ENCODE peak calls at places on chromosomes 12 and 14, in eight cellular contexts. One of them, this sample, is unnamed.

GRCh38 chr12:95624544-95624943 is 73.3 kb upstream of the USP44 start:
- DNase-seq in stimulated activated naive CD8-positive, alpha-beta T cell treated with anti-CD3 and anti-CD28 coated beads, Interleukin-15, amount 100 ng/mL, for 72 hours: no peak
- DNase-seq in T47D: no peak
- DNase-seq in mesendoderm: no peak
- DNase-seq in neuronal stem cell: peak; percentile 71
- DNase-seq in HCEC 1CT: no peak
- DNase-seq in endothelial cell: no peak
- DNase-seq in kidney tubule cell: peak; percentile 93
- DNase-seq in this sample: peak; percentile 89

GRCh38 chr12:78566461-78566860 is 298.1 kb upstream of the SYT1 start:
- DNase-seq in HCEC 1CT: no peak
- DNase-seq in stimulated activated naive CD8-positive, alpha-beta T cell treated with anti-CD3 and anti-CD28 coated beads, Interleukin-15, amount 100 ng/mL, for 72 hours: no peak
- DNase-seq in endothelial cell: no peak
- DNase-seq in neuronal stem cell: no peak
- DNase-seq in kidney tubule cell: no peak
- DNase-seq in T47D: no peak
- DNase-seq in mesendoderm: no peak
- DNase-seq in this sample: no peak

GRCh38 chr12:51717325-51717925 is 126.4 kb downstream of the SCN8A start:
- DNase-seq in neuronal stem cell: no peak
- DNase-seq in stimulated activated naive CD8-positive, alpha-beta T cell treated with anti-CD3 and anti-CD28 coated beads, Interleukin-15, amount 100 ng/mL, for 72 hours: no peak
- DNase-seq in kidney tubule cell: no peak
- DNase-seq in T47D: no peak
- DNase-seq in HCEC 1CT: no peak
- DNase-seq in endothelial cell: no peak
- DNase-seq in mesendoderm: no peak
- DNase-seq in this sample: no peak

GRCh38 chr12:57110189-57111045 is 745 bp downstream of the STAT6 start:
- DNase-seq in neuronal stem cell: no peak
- DNase-seq in HCEC 1CT: peak; percentile 54
- DNase-seq in kidney tubule cell: peak; percentile 83
- DNase-seq in mesendoderm: peak; percentile 95
- DNase-seq in endothelial cell: peak; percentile 61
- DNase-seq in T47D: peak; percentile 49
- DNase-seq in stimulated activated naive CD8-positive, alpha-beta T cell treated with anti-CD3 and anti-CD28 coated beads, Interleukin-15, amount 100 ng/mL, for 72 hours: peak; percentile 80
- DNase-seq in this sample: peak; percentile 92

GRCh38 chr12:126668961-126669360 is 1598.0 kb upstream of the TMEM132C start:
- DNase-seq in HCEC 1CT: no peak
- DNase-seq in mesendoderm: no peak
- DNase-seq in stimulated activated naive CD8-positive, alpha-beta T cell treated with anti-CD3 and anti-CD28 coated beads, Interleukin-15, amount 100 ng/mL, for 72 hours: no peak
- DNase-seq in endothelial cell: no peak
- DNase-seq in kidney tubule cell: peak; percentile 3
- DNase-seq in neuronal stem cell: no peak
- DNase-seq in T47D: no peak
- DNase-seq in this sample: no peak

GRCh38 chr12:64893961-64894360 is 69.5 kb downstream of the TBC1D30 start:
- DNase-seq in mesendoderm: no peak
- DNase-seq in endothelial cell: no peak
- DNase-seq in neuronal stem cell: no peak
- DNase-seq in HCEC 1CT: peak; percentile 93
- DNase-seq in T47D: no peak
- DNase-seq in kidney tubule cell: peak; percentile 10
- DNase-seq in stimulated activated naive CD8-positive, alpha-beta T cell treated with anti-CD3 and anti-CD28 coated beads, Interleukin-15, amount 100 ng/mL, for 72 hours: no peak
- DNase-seq in this sample: no peak

GRCh38 chr12:79426121-79426520 is 264.6 kb downstream of the PAWR start:
- DNase-seq in stimulated activated naive CD8-positive, alpha-beta T cell treated with anti-CD3 and anti-CD28 coated beads, Interleukin-15, amount 100 ng/mL, for 72 hours: no peak
- DNase-seq in mesendoderm: peak; percentile 29
- DNase-seq in neuronal stem cell: no peak
- DNase-seq in kidney tubule cell: no peak
- DNase-seq in endothelial cell: no peak
- DNase-seq in T47D: no peak
- DNase-seq in HCEC 1CT: no peak
- DNase-seq in this sample: no peak

GRCh38 chr12:50728417-50728816 is 35.5 kb upstream of the ATF1 start:
- DNase-seq in endothelial cell: no peak
- DNase-seq in mesendoderm: no peak
- DNase-seq in kidney tubule cell: no peak
- DNase-seq in stimulated activated naive CD8-positive, alpha-beta T cell treated with anti-CD3 and anti-CD28 coated beads, Interleukin-15, amount 100 ng/mL, for 72 hours: no peak
- DNase-seq in HCEC 1CT: no peak
- DNase-seq in neuronal stem cell: no peak
- DNase-seq in T47D: no peak
- DNase-seq in this sample: no peak

GRCh38 chr12:109767991-109768900 is 54.6 kb downstream of the FAM222A start:
- DNase-seq in endothelial cell: no peak
- DNase-seq in kidney tubule cell: no peak
- DNase-seq in mesendoderm: no peak
- DNase-seq in T47D: no peak
- DNase-seq in HCEC 1CT: no peak
- DNase-seq in neuronal stem cell: no peak
- DNase-seq in stimulated activated naive CD8-positive, alpha-beta T cell treated with anti-CD3 and anti-CD28 coated beads, Interleukin-15, amount 100 ng/mL, for 72 hours: peak; percentile 3
- DNase-seq in this sample: no peak

GRCh38 chr14:68291820-68292219 is 472.2 kb downstream of the RAD51B start:
- DNase-seq in neuronal stem cell: no peak
- DNase-seq in kidney tubule cell: no peak
- DNase-seq in HCEC 1CT: no peak
- DNase-seq in stimulated activated naive CD8-positive, alpha-beta T cell treated with anti-CD3 and anti-CD28 coated beads, Interleukin-15, amount 100 ng/mL, for 72 hours: no peak
- DNase-seq in endothelial cell: no peak
- DNase-seq in T47D: no peak
- DNase-seq in mesendoderm: peak; percentile 99
- DNase-seq in this sample: no peak

GRCh38 chr12:32983968-32984367 is 87.4 kb upstream of the PKP2 start:
- DNase-seq in HCEC 1CT: no peak
- DNase-seq in kidney tubule cell: no peak
- DNase-seq in stimulated activated naive CD8-positive, alpha-beta T cell treated with anti-CD3 and anti-CD28 coated beads, Interleukin-15, amount 100 ng/mL, for 72 hours: no peak
- DNase-seq in T47D: peak; percentile 89
- DNase-seq in endothelial cell: no peak
- DNase-seq in neuronal stem cell: no peak
- DNase-seq in mesendoderm: peak; percentile 36
- DNase-seq in this sample: peak; percentile 27

GRCh38 chr12:120761581-120761980 is 36.0 kb downstream of the ACADS start:
- DNase-seq in kidney tubule cell: peak; percentile 55
- DNase-seq in endothelial cell: no peak
- DNase-seq in neuronal stem cell: no peak
- DNase-seq in mesendoderm: no peak
- DNase-seq in stimulated activated naive CD8-positive, alpha-beta T cell treated with anti-CD3 and anti-CD28 coated beads, Interleukin-15, amount 100 ng/mL, for 72 hours: no peak
- DNase-seq in HCEC 1CT: no peak
- DNase-seq in T47D: peak; percentile 25
- DNase-seq in this sample: no peak

GRCh38 chr12:7498832-7499231 is 4.7 kb downstream of the CD163 start:
- DNase-seq in neuronal stem cell: no peak
- DNase-seq in HCEC 1CT: peak; percentile 94
- DNase-seq in kidney tubule cell: peak; percentile 8
- DNase-seq in mesendoderm: peak; percentile 35
- DNase-seq in T47D: no peak
- DNase-seq in stimulated activated naive CD8-positive, alpha-beta T cell treated with anti-CD3 and anti-CD28 coated beads, Interleukin-15, amount 100 ng/mL, for 72 hours: no peak
- DNase-seq in endothelial cell: no peak
- DNase-seq in this sample: no peak

GRCh38 chr12:116736962-116737773 is 701 bp downstream of the SPRING1 start:
- DNase-seq in mesendoderm: peak; percentile 40
- DNase-seq in endothelial cell: peak; percentile 37
- DNase-seq in HCEC 1CT: peak; percentile 3
- DNase-seq in stimulated activated naive CD8-positive, alpha-beta T cell treated with anti-CD3 and anti-CD28 coated beads, Interleukin-15, amount 100 ng/mL, for 72 hours: no peak
- DNase-seq in T47D: no peak
- DNase-seq in kidney tubule cell: peak; percentile 35
- DNase-seq in neuronal stem cell: peak; percentile 29
- DNase-seq in this sample: no peak

GRCh38 chr12:98644433-98644711 is 216 bp downstream of the IKBIP start:
- DNase-seq in endothelial cell: peak; percentile 69
- DNase-seq in T47D: no peak
- DNase-seq in kidney tubule cell: no peak
- DNase-seq in neuronal stem cell: no peak
- DNase-seq in stimulated activated naive CD8-positive, alpha-beta T cell treated with anti-CD3 and anti-CD28 coated beads, Interleukin-15, amount 100 ng/mL, for 72 hours: no peak
- DNase-seq in mesendoderm: no peak
- DNase-seq in HCEC 1CT: no peak
- DNase-seq in this sample: no peak

GRCh38 chr14:85909581-85909980 is 379.6 kb downstream of the FLRT2 start:
- DNase-seq in mesendoderm: no peak
- DNase-seq in T47D: peak; percentile 54
- DNase-seq in kidney tubule cell: no peak
- DNase-seq in endothelial cell: no peak
- DNase-seq in neuronal stem cell: no peak
- DNase-seq in HCEC 1CT: no peak
- DNase-seq in stimulated activated naive CD8-positive, alpha-beta T cell treated with anti-CD3 and anti-CD28 coated beads, Interleukin-15, amount 100 ng/mL, for 72 hours: no peak
- DNase-seq in this sample: no peak

GRCh38 chr14:23437142-23438129 is 2.0 kb upstream of the MYH7 start:
- DNase-seq in kidney tubule cell: no peak
- DNase-seq in neuronal stem cell: no peak
- DNase-seq in endothelial cell: no peak
- DNase-seq in T47D: no peak
- DNase-seq in stimulated activated naive CD8-positive, alpha-beta T cell treated with anti-CD3 and anti-CD28 coated beads, Interleukin-15, amount 100 ng/mL, for 72 hours: peak; percentile 6
- DNase-seq in mesendoderm: no peak
- DNase-seq in HCEC 1CT: no peak
- DNase-seq in this sample: no peak

GRCh38 chr12:123077298-123078113 is 73.4 kb downstream of the PITPNM2 start:
- DNase-seq in kidney tubule cell: no peak
- DNase-seq in neuronal stem cell: no peak
- DNase-seq in HCEC 1CT: no peak
- DNase-seq in stimulated activated naive CD8-positive, alpha-beta T cell treated with anti-CD3 and anti-CD28 coated beads, Interleukin-15, amount 100 ng/mL, for 72 hours: no peak
- DNase-seq in T47D: no peak
- DNase-seq in mesendoderm: no peak
- DNase-seq in endothelial cell: no peak
- DNase-seq in this sample: no peak

This sample was measured in HAP-1.